ENCODE peak calls at places on chromosomes 5 and 9, in six cellular contexts. J is germinal center; K is NCI-H2029 treated with DMSO at 0.1 percent for 48 hours; N is A172; O is heart left ventricle; U is stimulated activated CD8-positive, alpha-beta memory T cell treated with anti-CD3 and anti-CD28 coated beads, Interleukin-12 subunit alpha, Interleukin-12 subunit beta, amount 100 ng/mL, for 1 hour. Q is an unnamed sample.

GRCh38 chr5:1876708-1877433 is 5.9 kb downstream of the IRX4 start:
- DNase-seq in J (no peak), K (no peak), N (no peak), O (no peak), U (no peak), Q (no peak)

GRCh38 chr5:135625486-135625885 is 46.7 kb upstream of the CXCL14 start:
- DNase-seq in J (no peak), K (no peak), N (no peak), O (no peak), U (no peak), Q (no peak)

GRCh38 chr5:82019342-82020138 is 47.7 kb downstream of the ATG10 start:
- DNase-seq in J (no peak), K (peak), N (no peak), O (no peak), U (no peak), Q (peak)

GRCh38 chr5:95928724-95929253 is 32.9 kb downstream of the ELL2 start:
- DNase-seq in J (no peak), K (no peak), N (no peak), O (no peak), U (no peak), Q (no peak)

GRCh38 chr9:127876764-127877562 is 512 bp downstream of the AK1 start:
- DNase-seq in J (no peak), K (no peak), N (no peak), O (peak), U (no peak), Q (no peak)

GRCh38 chr5:150345716-150346115 is 11.8 kb upstream of the TCOF1 start:
- DNase-seq in J (no peak), K (no peak), N (no peak), O (no peak), U (no peak), Q (peak)

GRCh38 chr9:117739620-117740347 is 35.6 kb downstream of the TLR4 start:
- DNase-seq in J (no peak), K (no peak), N (no peak), O (no peak), U (no peak), Q (no peak)

GRCh38 chr9:128771094-128771721 is 519 bp downstream of the ZER1 start:
- DNase-seq in J (no peak), K (no peak), N (peak), O (no peak), U (no peak), Q (peak)

GRCh38 chr9:101706261-101706798 is 32.1 kb downstream of the GRIN3A start:
- DNase-seq in J (no peak), K (no peak), N (no peak), O (no peak), U (no peak), Q (peak)

GRCh38 chr9:98317134-98317857 is 61.8 kb upstream of the TBC1D2 start:
- DNase-seq in J (no peak), K (no peak), N (peak), O (no peak), U (no peak), Q (no peak)

GRCh38 chr5:23419115-23419514 is 88.3 kb upstream of the PRDM9 start:
- DNase-seq in J (no peak), K (no peak), N (peak), O (no peak), U (no peak), Q (no peak)

GRCh38 chr9:108108290-108108689 is 618.7 kb upstream of the KLF4 start:
- DNase-seq in J (no peak), K (no peak), N (no peak), O (no peak), U (no peak), Q (no peak)

Q was measured in NAMALWA.